ENCODE peak calls at places on chromosomes 4 and X, in seven cellular contexts. Q is fibroblast of mammary gland, O is brain microvascular endothelial cell, M is MM.1S, S is breast epithelium, B is RWPE1, Y is GM20000. H is an unnamed sample.

GRCh38 chr4:135408109-135408508 is 1206.5 kb upstream of the PABPC4L start:
- DNase-seq in Q (no peak), M (no peak), B (no peak), Y (no peak), O (no peak), S (no peak), H (no peak)

GRCh38 chr4:5976431-5976830 is 41.8 kb downstream of the C4orf50 start:
- DNase-seq in Q (no peak), O (no peak), S (peak; percentile 35), M (no peak), B (no peak), Y (no peak), H (no peak)

GRCh38 chr4:125283702-125284279 is 31.0 kb upstream of the FAT4 start:
- DNase-seq in O (no peak), Y (peak; percentile 24), M (peak; percentile 35), S (no peak), B (peak; percentile 11), Q (peak; percentile 53), H (peak; percentile 1)

GRCh38 chrX:148885203-148885602 is 384.8 kb downstream of the AFF2 start:
- DNase-seq in Y (no peak), O (no peak), Q (no peak), M (no peak), B (no peak), S (no peak), H (no peak)

GRCh38 chr4:124389591-124389990 is 322.9 kb downstream of the ANKRD50 start:
- DNase-seq in B (no peak), Q (no peak), O (no peak), M (no peak), S (no peak), Y (no peak), H (no peak)

GRCh38 chr4:111064342-111064993 is 441.6 kb upstream of the PITX2 start:
- DNase-seq in S (no peak), B (no peak), Q (peak; percentile 75), O (peak; percentile 55), M (peak; percentile 95), Y (no peak), H (no peak)

GRCh38 chr4:6641164-6641970 is 882 bp downstream of the MRFAP1 start:
- DNase-seq in S (peak; percentile 54), Y (peak; percentile 57), O (peak; percentile 10), B (peak; percentile 52), Q (peak; percentile 51), M (peak; percentile 55), H (peak; percentile 26)

GRCh38 chr4:7412586-7412975 is 22.1 kb downstream of the PSAPL1 start:
- DNase-seq in Q (no peak), B (no peak), O (no peak), Y (no peak), M (no peak), S (peak; percentile 20), H (no peak)

GRCh38 chr4:7124643-7125442 is 57.0 kb upstream of the GRPEL1 start:
- DNase-seq in B (peak; percentile 35), O (peak; percentile 90), M (no peak), Y (no peak), S (no peak), Q (peak; percentile 94), H (no peak)

GRCh38 chr4:142092941-142093340 is 456.6 kb downstream of the IL15 start:
- DNase-seq in Q (no peak), S (no peak), Y (no peak), O (no peak), B (no peak), M (no peak), H (no peak)

GRCh38 chr4:76325072-76325471 is 18.5 kb downstream of the STBD1 start:
- DNase-seq in O (no peak), B (no peak), Q (no peak), M (no peak), Y (no peak), S (no peak), H (no peak)

GRCh38 chr4:168908859-168909390 is 101.1 kb downstream of the CBR4 start:
- DNase-seq in Y (no peak), M (no peak), B (no peak), S (no peak), O (no peak), Q (no peak), H (no peak)

GRCh38 chr4:173046818-173047217 is 121.8 kb upstream of the GALNT7 start:
- DNase-seq in O (no peak), S (no peak), M (no peak), Y (no peak), B (no peak), Q (no peak), H (no peak)

GRCh38 chrX:3811331-3812311 is 98.2 kb upstream of the PRKX start:
- DNase-seq in S (no peak), B (no peak), O (peak; percentile 12), M (peak; percentile 62), Q (peak; percentile 58), Y (peak; percentile 38), H (peak; percentile 12)

GRCh38 chrX:153378607-153379006 is 22.5 kb downstream of the PNMA6E start:
- DNase-seq in O (no peak), S (no peak), Q (no peak), Y (no peak), B (no peak), M (no peak), H (no peak)

GRCh38 chr4:150217192-150217591 is 138.9 kb downstream of the DCLK2 start:
- DNase-seq in Y (no peak), S (no peak), M (no peak), Q (peak; percentile 85), O (peak; percentile 37), B (peak; percentile 13), H (no peak)

GRCh38 chr4:150216725-150217124 is 138.5 kb downstream of the DCLK2 start:
- DNase-seq in Q (no peak), B (no peak), S (no peak), O (no peak), M (no peak), Y (no peak), H (no peak)

GRCh38 chr4:150219841-150220240 is 141.6 kb downstream of the DCLK2 start:
- DNase-seq in O (no peak), Q (peak; percentile 71), M (no peak), Y (no peak), B (no peak), S (no peak), H (no peak)

GRCh38 chr4:150218447-150218846 is 140.2 kb downstream of the DCLK2 start:
- DNase-seq in B (no peak), M (no peak), S (no peak), O (no peak), Y (no peak), Q (no peak), H (no peak)

DNA sequence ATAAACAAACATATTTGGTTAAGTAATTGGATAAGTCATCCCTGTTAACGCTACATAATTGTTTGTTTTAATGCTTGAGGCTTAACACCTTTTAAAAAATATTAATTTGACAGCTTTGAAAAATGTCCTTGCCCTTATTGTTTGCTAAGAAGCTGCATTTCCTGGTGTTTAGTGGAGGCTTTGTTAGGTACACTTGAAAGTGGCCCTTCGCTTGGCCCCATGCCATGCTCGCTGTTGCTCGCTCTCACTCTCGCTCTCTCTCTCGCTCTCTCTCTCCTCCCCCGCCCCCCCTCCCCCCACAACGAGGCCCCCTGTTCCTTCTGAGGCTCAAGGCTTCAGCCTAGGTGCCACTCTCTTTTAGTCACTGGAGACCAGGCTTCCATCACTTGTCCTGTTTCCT is 139.6 kb downstream of the DCLK2 start:
- DNase-seq in Q (no peak), B (no peak), O (no peak), S (no peak), Y (no peak), M (no peak), H (no peak)
- TF ChIP-seq CTCF in Q (no peak), B (no peak), O (no peak), S (no peak), Y (no peak), M (no peak), H (no peak)

DNA sequence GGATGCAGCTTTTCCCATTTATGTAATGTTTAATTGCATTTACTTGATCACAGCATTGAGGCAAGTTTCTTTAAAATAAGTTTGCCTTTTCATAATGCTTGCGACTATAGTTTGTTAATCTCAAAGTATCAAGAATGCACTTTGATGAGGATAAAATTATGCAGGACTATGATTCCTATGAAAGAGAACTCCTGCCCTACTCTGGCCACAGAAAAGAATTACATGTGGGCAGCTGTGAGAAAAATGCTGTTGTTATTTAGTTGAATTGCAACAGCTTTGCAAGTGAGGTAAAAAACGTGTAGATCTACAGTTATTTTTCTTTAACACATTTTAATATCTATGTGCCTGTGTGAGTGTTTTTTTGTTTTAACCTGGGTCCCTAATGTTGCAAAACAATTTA is 12.5 kb upstream of the OSTC start:
- DNase-seq in S (no peak), B (no peak), O (no peak), Q (peak; percentile 17), M (no peak), Y (no peak), H (no peak)
- TF ChIP-seq CTCF in S (no peak), B (no peak), O (peak; percentile 26), Q (peak; percentile 25), M (no peak), Y (no peak), H (no peak)

GRCh38 chr4:101792056-101792575 is 1.6 kb downstream of the BANK1 start:
- DNase-seq in O (no peak), M (no peak), S (no peak), Q (no peak), B (peak; percentile 5), Y (no peak), H (no peak)

GRCh38 chr4:101793397-101793796 is 2.9 kb downstream of the BANK1 start:
- DNase-seq in M (no peak), O (no peak), S (no peak), Y (no peak), B (no peak), Q (no peak), H (no peak)

GRCh38 chr4:101787917-101788316 is 2.6 kb upstream of the BANK1 start:
- DNase-seq in M (no peak), B (no peak), O (no peak), Q (no peak), Y (no peak), S (no peak), H (no peak)

GRCh38 chr4:101791189-101791572 is 651 bp downstream of the BANK1 start:
- DNase-seq in Y (peak; percentile 20), O (no peak), M (no peak), B (no peak), S (no peak), Q (no peak), H (peak; percentile 35)

DNA sequence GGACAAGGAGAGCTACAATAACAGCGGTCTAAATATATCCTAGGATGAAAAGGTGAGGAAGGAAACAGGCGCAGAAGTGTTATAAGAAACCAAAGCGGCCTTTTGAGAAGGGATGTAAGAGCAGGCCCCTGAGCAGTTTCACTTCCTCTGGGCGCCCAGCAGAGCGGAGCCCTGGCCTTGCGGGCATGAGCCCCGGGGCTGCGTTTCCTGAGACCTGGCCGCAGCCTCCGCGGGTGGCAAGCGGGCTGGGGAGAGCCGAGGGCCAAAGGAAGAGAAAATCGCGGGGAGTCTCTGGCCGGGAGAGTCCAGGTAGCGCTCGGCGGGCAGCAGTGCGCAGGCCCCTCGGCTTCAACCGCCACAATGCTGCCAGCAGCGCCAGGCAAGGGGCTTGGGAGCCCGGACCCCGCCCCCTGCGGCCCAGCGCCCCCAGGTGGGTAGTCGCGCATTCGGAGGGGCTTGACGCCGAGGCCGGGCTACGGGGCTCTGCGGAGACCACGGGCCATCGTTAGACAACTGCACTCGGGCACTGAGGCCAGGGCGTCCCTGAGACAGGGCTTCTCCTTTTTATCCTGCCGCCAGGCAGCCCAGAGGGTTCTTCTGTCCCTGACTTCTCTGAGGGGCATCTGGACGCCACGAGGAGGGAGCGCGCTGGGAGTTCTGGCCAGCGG is at the start of gene BANK1:
- DNase-seq in O (no peak), M (peak; percentile 87), Q (no peak), B (peak; percentile 26), Y (peak; percentile 84), S (no peak), H (peak; percentile 67)
- TF ChIP-seq CTCF in O (peak; percentile 49), M (peak; percentile 22), Q (no peak), B (peak; percentile 26), Y (no peak), S (no peak), H (peak; percentile 30)

GRCh38 chr4:182245541-182246245 is 2.5 kb downstream of the TENM3 start:
- DNase-seq in Q (peak; percentile 35), S (no peak), B (no peak), O (no peak), M (no peak), Y (no peak), H (no peak)
- TF ChIP-seq CTCF in Q (no peak), S (no peak), B (no peak), O (no peak), M (no peak), Y (no peak), H (no peak)